ENCODE peak calls at places on chromosomes 13 and 19, in eight cellular contexts. One of them, this sample, is unnamed.

GRCh38 chr13:30881191-30881651 is 24.9 kb upstream of the MEDAG start:
- DNase-seq in A549: no peak
- DNase-seq in esophagus muscularis mucosa: no peak
- DNase-seq in sigmoid colon: no peak
- DNase-seq in stomach: no peak
- DNase-seq in GM12878: no peak
- DNase-seq in tibial nerve: no peak
- DNase-seq in transverse colon: no peak
- DNase-seq in this sample: no peak

GRCh38 chr19:14672043-14672872 is 2.4 kb downstream of the ADGRE3 start:
- DNase-seq in esophagus muscularis mucosa: no peak
- DNase-seq in tibial nerve: no peak
- DNase-seq in transverse colon: no peak
- DNase-seq in stomach: no peak
- DNase-seq in A549: no peak
- DNase-seq in sigmoid colon: no peak
- DNase-seq in GM12878: no peak
- DNase-seq in this sample: no peak

GRCh38 chr13:40581277-40581579 is 85.2 kb downstream of the FOXO1 start:
- DNase-seq in sigmoid colon: no peak
- DNase-seq in tibial nerve: no peak
- DNase-seq in transverse colon: no peak
- DNase-seq in esophagus muscularis mucosa: no peak
- DNase-seq in GM12878: no peak
- DNase-seq in stomach: no peak
- DNase-seq in A549: no peak
- DNase-seq in this sample: no peak

GRCh38 chr13:59178344-59178743 is 985.4 kb downstream of the DIAPH3 start:
- DNase-seq in sigmoid colon: no peak
- DNase-seq in transverse colon: no peak
- DNase-seq in stomach: no peak
- DNase-seq in esophagus muscularis mucosa: no peak
- DNase-seq in tibial nerve: no peak
- DNase-seq in GM12878: no peak
- DNase-seq in A549: no peak
- DNase-seq in this sample: no peak

GRCh38 chr19:574658-575526 is 2.5 kb downstream of the BSG start:
- DNase-seq in A549: no peak
- DNase-seq in sigmoid colon: no peak
- DNase-seq in tibial nerve: no peak
- DNase-seq in GM12878: peak
- DNase-seq in stomach: peak
- DNase-seq in transverse colon: no peak
- DNase-seq in esophagus muscularis mucosa: no peak
- DNase-seq in this sample: peak

GRCh38 chr13:95115525-95115924 is 185.7 kb downstream of the ABCC4 start:
- DNase-seq in transverse colon: peak
- DNase-seq in sigmoid colon: no peak
- DNase-seq in esophagus muscularis mucosa: no peak
- DNase-seq in A549: peak
- DNase-seq in GM12878: no peak
- DNase-seq in tibial nerve: no peak
- DNase-seq in stomach: peak
- DNase-seq in this sample: no peak

GRCh38 chr13:70170689-70171088 is 62.4 kb upstream of the KLHL1 start:
- DNase-seq in transverse colon: no peak
- DNase-seq in tibial nerve: no peak
- DNase-seq in A549: no peak
- DNase-seq in stomach: no peak
- DNase-seq in esophagus muscularis mucosa: no peak
- DNase-seq in GM12878: no peak
- DNase-seq in sigmoid colon: no peak
- DNase-seq in this sample: no peak

GRCh38 chr13:38399540-38399939 is 49.9 kb downstream of the UFM1 start:
- DNase-seq in stomach: no peak
- DNase-seq in GM12878: no peak
- DNase-seq in A549: no peak
- DNase-seq in transverse colon: no peak
- DNase-seq in sigmoid colon: no peak
- DNase-seq in esophagus muscularis mucosa: no peak
- DNase-seq in tibial nerve: no peak
- DNase-seq in this sample: no peak

GRCh38 chr13:41520016-41520698 is 62.8 kb downstream of the RGCC start:
- DNase-seq in stomach: no peak
- DNase-seq in A549: no peak
- DNase-seq in esophagus muscularis mucosa: no peak
- DNase-seq in sigmoid colon: no peak
- DNase-seq in transverse colon: no peak
- DNase-seq in tibial nerve: no peak
- DNase-seq in GM12878: no peak
- DNase-seq in this sample: no peak

GRCh38 chr19:12715102-12715501 is 8.6 kb downstream of the TNPO2 start:
- DNase-seq in tibial nerve: no peak
- DNase-seq in stomach: no peak
- DNase-seq in esophagus muscularis mucosa: no peak
- DNase-seq in A549: no peak
- DNase-seq in sigmoid colon: no peak
- DNase-seq in GM12878: no peak
- DNase-seq in transverse colon: no peak
- DNase-seq in this sample: no peak

GRCh38 chr19:8392017-8392591 is 1.9 kb downstream of the RAB11B start:
- DNase-seq in GM12878: no peak
- DNase-seq in tibial nerve: no peak
- DNase-seq in esophagus muscularis mucosa: no peak
- DNase-seq in sigmoid colon: peak
- DNase-seq in transverse colon: no peak
- DNase-seq in A549: no peak
- DNase-seq in stomach: peak
- DNase-seq in this sample: peak

GRCh38 chr13:94112227-94112626 is 367.3 kb downstream of the DCT start:
- DNase-seq in esophagus muscularis mucosa: no peak
- DNase-seq in GM12878: no peak
- DNase-seq in transverse colon: no peak
- DNase-seq in stomach: no peak
- DNase-seq in sigmoid colon: no peak
- DNase-seq in tibial nerve: peak
- DNase-seq in A549: peak
- DNase-seq in this sample: no peak

GRCh38 chr13:91539458-91540156 is 141.2 kb downstream of the GPC5 start:
- DNase-seq in A549: no peak
- DNase-seq in esophagus muscularis mucosa: no peak
- DNase-seq in tibial nerve: no peak
- DNase-seq in transverse colon: no peak
- DNase-seq in GM12878: no peak
- DNase-seq in stomach: no peak
- DNase-seq in sigmoid colon: no peak
- DNase-seq in this sample: no peak

GRCh38 chr19:5985098-5985783 is 7.3 kb upstream of the RANBP3 start:
- DNase-seq in stomach: no peak
- DNase-seq in GM12878: no peak
- DNase-seq in tibial nerve: no peak
- DNase-seq in sigmoid colon: no peak
- DNase-seq in A549: no peak
- DNase-seq in transverse colon: no peak
- DNase-seq in esophagus muscularis mucosa: no peak
- DNase-seq in this sample: no peak

GRCh38 chr13:30866692-30867669 is 39.1 kb upstream of the MEDAG start:
- DNase-seq in stomach: no peak
- DNase-seq in transverse colon: no peak
- DNase-seq in GM12878: no peak
- DNase-seq in sigmoid colon: no peak
- DNase-seq in esophagus muscularis mucosa: no peak
- DNase-seq in A549: no peak
- DNase-seq in tibial nerve: no peak
- DNase-seq in this sample: no peak

GRCh38 chr19:1169921-1170885 is 3.9 kb downstream of the SBNO2 start:
- DNase-seq in esophagus muscularis mucosa: no peak
- DNase-seq in transverse colon: peak
- DNase-seq in tibial nerve: no peak
- DNase-seq in sigmoid colon: peak
- DNase-seq in stomach: peak
- DNase-seq in A549: no peak
- DNase-seq in GM12878: no peak
- DNase-seq in this sample: no peak

GRCh38 chr19:18859676-18860301 is 28.0 kb downstream of the UPF1 start:
- DNase-seq in transverse colon: no peak
- DNase-seq in A549: no peak
- DNase-seq in tibial nerve: no peak
- DNase-seq in esophagus muscularis mucosa: no peak
- DNase-seq in sigmoid colon: no peak
- DNase-seq in stomach: no peak
- DNase-seq in GM12878: no peak
- DNase-seq in this sample: no peak

GRCh38 chr19:43798546-43799409 is 3.5 kb downstream of the LYPD5 start:
- DNase-seq in transverse colon: peak
- DNase-seq in A549: peak
- DNase-seq in stomach: peak
- DNase-seq in esophagus muscularis mucosa: no peak
- DNase-seq in sigmoid colon: no peak
- DNase-seq in tibial nerve: no peak
- DNase-seq in GM12878: no peak
- DNase-seq in this sample: peak

GRCh38 chr19:43315851-43316250 is 37.6 kb upstream of the CD177 start:
- DNase-seq in GM12878: no peak
- DNase-seq in stomach: no peak
- DNase-seq in A549: no peak
- DNase-seq in transverse colon: no peak
- DNase-seq in sigmoid colon: no peak
- DNase-seq in esophagus muscularis mucosa: no peak
- DNase-seq in tibial nerve: no peak
- DNase-seq in this sample: no peak

GRCh38 chr19:48353682-48354081 is 10.1 kb downstream of the TMEM143 start:
- DNase-seq in transverse colon: no peak
- DNase-seq in GM12878: no peak
- DNase-seq in esophagus muscularis mucosa: no peak
- DNase-seq in stomach: no peak
- DNase-seq in tibial nerve: no peak
- DNase-seq in sigmoid colon: no peak
- DNase-seq in A549: peak
- DNase-seq in this sample: no peak

GRCh38 chr19:49873834-49874233 is 3.3 kb downstream of the AKT1S1 start:
- DNase-seq in sigmoid colon: no peak
- DNase-seq in transverse colon: no peak
- DNase-seq in GM12878: no peak
- DNase-seq in tibial nerve: no peak
- DNase-seq in esophagus muscularis mucosa: no peak
- DNase-seq in stomach: no peak
- DNase-seq in A549: no peak
- DNase-seq in this sample: no peak

GRCh38 chr13:64248371-64249065 is 2832.9 kb upstream of the PCDH20 start:
- DNase-seq in GM12878: no peak
- DNase-seq in transverse colon: no peak
- DNase-seq in sigmoid colon: no peak
- DNase-seq in tibial nerve: no peak
- DNase-seq in A549: no peak
- DNase-seq in stomach: no peak
- DNase-seq in esophagus muscularis mucosa: no peak
- DNase-seq in this sample: no peak

GRCh38 chr13:50676602-50677001 is 166.9 kb downstream of the DLEU7 start:
- DNase-seq in tibial nerve: no peak
- DNase-seq in A549: no peak
- DNase-seq in esophagus muscularis mucosa: peak
- DNase-seq in transverse colon: no peak
- DNase-seq in sigmoid colon: no peak
- DNase-seq in GM12878: no peak
- DNase-seq in stomach: no peak
- DNase-seq in this sample: no peak

GRCh38 chr13:21060063-21060826 is 1.1 kb downstream of the LATS2 start:
- DNase-seq in tibial nerve: peak
- DNase-seq in transverse colon: peak
- DNase-seq in stomach: peak
- DNase-seq in A549: peak
- DNase-seq in esophagus muscularis mucosa: no peak
- DNase-seq in GM12878: no peak
- DNase-seq in sigmoid colon: peak
- DNase-seq in this sample: peak
- TF ChIP-seq POLR2A in tibial nerve: no peak
- TF ChIP-seq POLR2A in transverse colon: peak
- TF ChIP-seq POLR2A in stomach: no peak
- TF ChIP-seq POLR2A in A549: no peak
- TF ChIP-seq POLR2A in esophagus muscularis mucosa: no peak
- TF ChIP-seq POLR2A in GM12878: no peak
- TF ChIP-seq POLR2A in sigmoid colon: no peak
- TF ChIP-seq POLR2A in this sample: peak

GRCh38 chr19:30026933-30027332 is 84.9 kb downstream of the URI1 start:
- DNase-seq in A549: no peak
- DNase-seq in transverse colon: no peak
- DNase-seq in sigmoid colon: no peak
- DNase-seq in GM12878: no peak
- DNase-seq in esophagus muscularis mucosa: no peak
- DNase-seq in tibial nerve: no peak
- DNase-seq in stomach: no peak
- DNase-seq in this sample: no peak
- TF ChIP-seq EP300 in A549: no peak
- TF ChIP-seq EP300 in transverse colon: no peak
- TF ChIP-seq EP300 in sigmoid colon: no peak
- TF ChIP-seq EP300 in GM12878: no peak
- TF ChIP-seq EP300 in esophagus muscularis mucosa: no peak
- TF ChIP-seq EP300 in tibial nerve: no peak
- TF ChIP-seq EP300 in stomach: no peak
- TF ChIP-seq EP300 in this sample: no peak

GRCh38 chr19:38506375-38506722 is 72.9 kb downstream of the RYR1 start:
- DNase-seq in esophagus muscularis mucosa: no peak
- DNase-seq in sigmoid colon: no peak
- DNase-seq in transverse colon: no peak
- DNase-seq in tibial nerve: no peak
- DNase-seq in GM12878: no peak
- DNase-seq in A549: no peak
- DNase-seq in stomach: no peak
- DNase-seq in this sample: no peak

GRCh38 chr19:38508507-38508906 is 75.0 kb downstream of the RYR1 start:
- DNase-seq in sigmoid colon: no peak
- DNase-seq in stomach: no peak
- DNase-seq in tibial nerve: no peak
- DNase-seq in A549: no peak
- DNase-seq in esophagus muscularis mucosa: no peak
- DNase-seq in transverse colon: no peak
- DNase-seq in GM12878: no peak
- DNase-seq in this sample: no peak

GRCh38 chr19:38505958-38506357 is 72.5 kb downstream of the RYR1 start:
- DNase-seq in sigmoid colon: no peak
- DNase-seq in GM12878: no peak
- DNase-seq in tibial nerve: no peak
- DNase-seq in transverse colon: no peak
- DNase-seq in A549: no peak
- DNase-seq in esophagus muscularis mucosa: no peak
- DNase-seq in stomach: no peak
- DNase-seq in this sample: no peak

GRCh38 chr19:38507551-38508127 is 74.1 kb downstream of the RYR1 start:
- DNase-seq in sigmoid colon: no peak
- DNase-seq in GM12878: no peak
- DNase-seq in A549: no peak
- DNase-seq in transverse colon: no peak
- DNase-seq in esophagus muscularis mucosa: no peak
- DNase-seq in tibial nerve: no peak
- DNase-seq in stomach: no peak
- DNase-seq in this sample: no peak

GRCh38 chr19:38506723-38507550 is 73.4 kb downstream of the RYR1 start:
- DNase-seq in GM12878: peak
- DNase-seq in stomach: peak
- DNase-seq in sigmoid colon: peak
- DNase-seq in esophagus muscularis mucosa: peak
- DNase-seq in A549: peak
- DNase-seq in transverse colon: peak
- DNase-seq in tibial nerve: peak
- DNase-seq in this sample: peak
- TF ChIP-seq POLR2A in GM12878: no peak
- TF ChIP-seq POLR2A in stomach: no peak
- TF ChIP-seq POLR2A in sigmoid colon: no peak
- TF ChIP-seq POLR2A in esophagus muscularis mucosa: no peak
- TF ChIP-seq POLR2A in A549: peak
- TF ChIP-seq POLR2A in transverse colon: no peak
- TF ChIP-seq POLR2A in tibial nerve: no peak
- TF ChIP-seq POLR2A in this sample: no peak

GRCh38 chr13:111005808-111006494 is 91.1 kb upstream of the ANKRD10 start:
- DNase-seq in transverse colon: peak
- DNase-seq in GM12878: no peak
- DNase-seq in sigmoid colon: peak
- DNase-seq in esophagus muscularis mucosa: no peak
- DNase-seq in tibial nerve: peak
- DNase-seq in stomach: peak
- DNase-seq in A549: no peak
- DNase-seq in this sample: peak
- TF ChIP-seq EP300 in transverse colon: no peak
- TF ChIP-seq EP300 in GM12878: no peak
- TF ChIP-seq EP300 in sigmoid colon: no peak
- TF ChIP-seq EP300 in esophagus muscularis mucosa: no peak
- TF ChIP-seq EP300 in tibial nerve: no peak
- TF ChIP-seq EP300 in stomach: no peak
- TF ChIP-seq EP300 in A549: no peak
- TF ChIP-seq EP300 in this sample: no peak

This sample was measured in upper lobe of left lung.